ENCODE peak calls at places on chromosomes 4 and X, in seven cellular contexts. E is small intestine, C is transverse colon, D is cardiac fibroblast, K is kidney epithelial cell, O is hepatocyte, I is heart right ventricle. B is an unnamed sample.

GRCh38 chr4:159308571-159309340 is 205.9 kb downstream of the RAPGEF2 start:
- DNase-seq in E (no peak), C (no peak), D (peak; percentile 54), K (peak; percentile 32), O (no peak), I (no peak), B (no peak)

GRCh38 chrX:111052478-111052877 is 43.5 kb upstream of the PAK3 start:
- DNase-seq in E (no peak), C (no peak), D (peak; percentile 1), K (no peak), O (no peak), I (no peak), B (no peak)

GRCh38 chr4:185381794-185382193 is 13.9 kb downstream of the LRP2BP start:
- DNase-seq in E (no peak), C (no peak), D (peak; percentile 50), K (no peak), O (no peak), I (no peak), B (no peak)

GRCh38 chr4:5460106-5460801 is 248.1 kb downstream of the EVC2 start:
- DNase-seq in E (peak; percentile 8), C (no peak), D (peak; percentile 32), K (no peak), O (peak; percentile 43), I (no peak), B (no peak)

GRCh38 chr4:84985952-84986351 is 19.5 kb upstream of the WDFY3 start:
- DNase-seq in E (no peak), C (no peak), D (peak; percentile 88), K (peak; percentile 52), O (no peak), I (no peak), B (no peak)

GRCh38 chrX:134603806-134604700 is 54.2 kb downstream of the PLAC1 start:
- DNase-seq in E (no peak), C (no peak), D (peak; percentile 93), K (no peak), O (no peak), I (no peak), B (peak; percentile 73)

GRCh38 chrX:11412715-11413623 is 119.8 kb downstream of the AMELX start:
- DNase-seq in E (no peak), C (no peak), D (peak; percentile 51), K (no peak), O (no peak), I (no peak), B (peak; percentile 40)

GRCh38 chr4:8270912-8271815 is 1.6 kb downstream of the HTRA3 start:
- DNase-seq in E (no peak), C (no peak), D (no peak), K (no peak), O (no peak), I (peak; percentile 12), B (no peak)

GRCh38 chr4:174532479-174532878 is 10.2 kb upstream of the HPGD start:
- DNase-seq in E (peak; percentile 19), C (no peak), D (no peak), K (no peak), O (no peak), I (no peak), B (no peak)

GRCh38 chr4:88908521-88908920 is 148.5 kb downstream of the FAM13A start:
- DNase-seq in E (peak; percentile 3), C (peak; percentile 22), D (no peak), K (no peak), O (no peak), I (no peak), B (no peak)

GRCh38 chr4:138181288-138181687 is 60.9 kb downstream of the SLC7A11 start:
- DNase-seq in E (no peak), C (no peak), D (peak; percentile 68), K (no peak), O (peak; percentile 65), I (no peak), B (peak; percentile 35)

GRCh38 chr4:125484912-125485311 is 170.2 kb downstream of the FAT4 start:
- DNase-seq in E (no peak), C (no peak), D (no peak), K (no peak), O (no peak), I (no peak), B (no peak)

GRCh38 chr4:127782275-127783025 is at the start of gene HSPA4L:
- DNase-seq in E (peak; percentile 33), C (peak; percentile 31), D (peak; percentile 62), K (no peak), O (peak; percentile 47), I (peak; percentile 43), B (no peak)

GRCh38 chr4:171203425-171203824 is 609.8 kb upstream of the GALNTL6 start:
- DNase-seq in E (no peak), C (no peak), D (peak; percentile 0), K (no peak), O (no peak), I (no peak), B (peak; percentile 1)

GRCh38 chrX:107676559-107677378 is 48.5 kb downstream of the PRPS1 start:
- DNase-seq in E (peak; percentile 91), C (peak; percentile 74), D (peak; percentile 97), K (no peak), O (peak; percentile 89), I (peak; percentile 81), B (no peak)

GRCh38 chr4:735583-735982 is 30.0 kb downstream of the PCGF3 start:
- DNase-seq in E (no peak), C (no peak), D (no peak), K (no peak), O (no peak), I (no peak), B (no peak)

GRCh38 chrX:46713672-46714487 is 45.0 kb downstream of the SLC9A7 start:
- DNase-seq in E (no peak), C (no peak), D (no peak), K (no peak), O (no peak), I (no peak), B (no peak)

GRCh38 chr4:111404673-111405072 is 740.6 kb upstream of the FAM241A start:
- DNase-seq in E (no peak), C (no peak), D (no peak), K (no peak), O (no peak), I (no peak), B (no peak)

GRCh38 chr4:98572697-98573096 is 85.7 kb downstream of the TSPAN5 start:
- DNase-seq in E (peak; percentile 5), C (no peak), D (no peak), K (no peak), O (no peak), I (no peak), B (no peak)

GRCh38 chr4:56506110-56506705 is 617 bp downstream of the ARL9 start:
- DNase-seq in E (no peak), C (no peak), D (peak; percentile 7), K (no peak), O (peak; percentile 10), I (no peak), B (no peak)

GRCh38 chr4:10611673-10612072 is 72.9 kb downstream of the CLNK start:
- DNase-seq in E (no peak), C (no peak), D (peak; percentile 92), K (peak; percentile 74), O (peak; percentile 64), I (no peak), B (peak; percentile 86)

GRCh38 chr4:3387943-3388348 is 53.8 kb upstream of the HGFAC start:
- DNase-seq in E (peak; percentile 5), C (peak; percentile 74), D (peak; percentile 55), K (no peak), O (no peak), I (peak; percentile 88), B (no peak)

GRCh38 chr4:163679189-163679588 is 184.7 kb downstream of the TMA16 start:
- DNase-seq in E (peak; percentile 4), C (no peak), D (peak; percentile 13), K (no peak), O (peak; percentile 13), I (no peak), B (no peak)

GRCh38 chr4:3524920-3525319 is 7.3 kb downstream of the LRPAP1 start:
- DNase-seq in E (no peak), C (no peak), D (no peak), K (no peak), O (no peak), I (no peak), B (no peak)

GRCh38 chrX:13250831-13251612 is 68.8 kb downstream of the ATXN3L start:
- DNase-seq in E (no peak), C (no peak), D (peak; percentile 88), K (no peak), O (peak; percentile 53), I (no peak), B (peak; percentile 74)

GRCh38 chr4:153375303-153375702 is 30.8 kb downstream of the MND1 start:
- DNase-seq in E (no peak), C (no peak), D (no peak), K (no peak), O (no peak), I (no peak), B (no peak)
- H3K4me3 ChIP-seq in E (no peak overlapping the region), C (no peak overlapping the region), D (no peak overlapping the region), K (no peak overlapping the region), O (no peak overlapping the region), I (no peak overlapping the region), B (no peak overlapping the region)

DNA sequence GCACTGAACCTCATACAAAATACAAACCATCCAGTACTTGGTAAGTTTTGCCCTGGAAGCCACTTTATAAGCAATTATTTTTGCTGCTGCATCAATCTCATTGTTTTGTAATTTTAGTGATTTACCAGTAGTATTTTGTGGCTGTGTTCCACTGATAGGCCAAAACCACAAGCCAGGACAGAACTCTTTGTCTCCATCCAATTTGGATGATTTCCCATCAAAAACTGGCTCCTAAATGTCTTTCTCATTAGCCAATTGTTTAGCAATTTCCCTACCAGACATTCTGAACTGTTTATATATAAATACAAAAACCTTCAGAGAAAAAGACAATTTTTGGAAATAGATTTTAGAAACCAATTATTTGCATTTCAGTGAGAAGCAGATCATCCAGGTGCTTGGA is 4.4 kb downstream of the GSPT2 start:
- DNase-seq in E (no peak), C (no peak), D (peak; percentile 13), K (no peak), O (no peak), I (no peak), B (peak; percentile 19)
- H3K4me3 ChIP-seq in E (no peak overlapping the region), C (no peak overlapping the region), D (no peak overlapping the region), K (no peak overlapping the region), O (no peak overlapping the region), I (no peak overlapping the region), B (no peak overlapping the region)

DNA sequence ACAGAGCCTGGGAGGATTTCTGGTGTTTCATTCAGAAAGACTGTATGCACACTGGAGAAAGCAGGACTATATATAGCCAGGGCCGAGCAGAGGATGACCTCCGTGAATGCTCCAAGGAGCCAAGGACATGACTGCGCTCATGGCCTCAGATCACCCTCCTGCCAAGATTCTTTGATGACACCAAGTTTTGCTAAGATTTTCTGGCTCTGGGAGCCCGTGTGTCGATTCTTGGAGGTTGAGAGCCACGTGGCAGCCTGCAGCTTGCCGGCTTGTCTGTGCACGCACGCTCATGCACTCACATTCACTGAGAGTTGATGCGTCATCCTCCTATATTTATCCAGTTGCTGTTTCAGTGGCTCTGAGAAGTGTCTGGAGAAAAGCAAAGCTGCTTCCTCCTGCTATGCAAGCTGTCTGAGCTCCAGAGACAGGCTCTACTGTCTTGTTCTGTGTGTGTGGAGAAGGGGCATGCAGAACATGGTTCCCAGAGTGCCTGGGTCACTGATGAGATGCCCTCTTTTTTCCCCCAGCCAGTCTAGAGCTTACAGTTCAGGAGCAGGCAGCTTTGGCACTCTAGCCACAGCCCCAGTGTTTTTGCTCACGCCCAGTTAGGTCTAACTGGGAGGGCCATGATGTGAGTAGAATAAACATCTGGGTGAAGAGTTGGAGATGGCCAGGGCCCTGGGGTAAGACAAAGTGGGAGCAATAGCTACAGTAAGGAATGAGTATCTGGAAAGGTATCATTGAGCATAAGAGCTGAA is 64.9 kb upstream of the SCOC start:
- DNase-seq in E (no peak), C (peak; percentile 21), D (peak; percentile 95), K (no peak), O (peak; percentile 52), I (peak; percentile 64), B (no peak)
- H3K4me3 ChIP-seq in E (no peak overlapping the region), C (no peak overlapping the region), D (no peak overlapping the region), K (no peak overlapping the region), O (no peak overlapping the region), I (no peak overlapping the region), B (no peak overlapping the region)

GRCh38 chrX:139691493-139691842 is 16.5 kb downstream of the MCF2 start:
- DNase-seq in E (no peak), C (no peak), D (peak; percentile 3), K (no peak), O (peak; percentile 5), I (peak; percentile 13), B (no peak)
- H3K4me3 ChIP-seq in E (no peak overlapping the region), C (no peak overlapping the region), D (peak overlapping the region; percentile 44), K (peak overlapping the region; percentile 35), O (no peak overlapping the region), I (peak overlapping the region; percentile 43), B (peak overlapping the region; percentile 36)